ENCODE peak calls at places on chromosomes 4 and X, in six cellular contexts. K, E, F, U, H and P are unnamed samples.

GRCh38 chrX:69562904-69563568 is 52.9 kb upstream of the EDA start:
- DNase-seq in K (no peak), E (no peak), F (peak), U (no peak), H (no peak), P (no peak)

GRCh38 chrX:134760671-134761070 is 102.4 kb upstream of the PLAC1 start:
- DNase-seq in K (no peak), E (no peak), F (no peak), U (no peak), H (no peak), P (no peak)

GRCh38 chrX:55389376-55389775 is 62.6 kb upstream of the MAGEH1 start:
- DNase-seq in K (no peak), E (no peak), F (no peak), U (no peak), H (no peak), P (no peak)

GRCh38 chr4:7195546-7196282 is 3.4 kb downstream of the SORCS2 start:
- DNase-seq in K (no peak), E (peak), F (no peak), U (no peak), H (no peak), P (no peak)

GRCh38 chr4:3464911-3465697 is 2.0 kb downstream of the DOK7 start:
- DNase-seq in K (no peak), E (no peak), F (no peak), U (no peak), H (no peak), P (no peak)

GRCh38 chrX:11913001-11913400 is 155.0 kb downstream of the MSL3 start:
- DNase-seq in K (no peak), E (no peak), F (peak), U (no peak), H (no peak), P (no peak)

GRCh38 chr4:170008376-170008775 is 17.8 kb downstream of the MFAP3L start:
- DNase-seq in K (no peak), E (no peak), F (no peak), U (peak), H (no peak), P (no peak)

GRCh38 chr4:2356123-2357069 is 62.0 kb downstream of the ZFYVE28 start:
- DNase-seq in K (no peak), E (no peak), F (no peak), U (no peak), H (no peak), P (no peak)

GRCh38 chr4:141074098-141074878 is 59.0 kb downstream of the RNF150 start:
- DNase-seq in K (no peak), E (no peak), F (no peak), U (no peak), H (peak), P (no peak)

GRCh38 chr4:88163286-88163685 is 4.8 kb upstream of the ABCG2 start:
- DNase-seq in K (no peak), E (no peak), F (no peak), U (no peak), H (no peak), P (peak)

GRCh38 chr4:8105303-8106100 is 53.1 kb downstream of the ABLIM2 start:
- DNase-seq in K (no peak), E (no peak), F (no peak), U (no peak), H (no peak), P (no peak)

GRCh38 chr4:82145850-82146249 is 227.9 kb downstream of the HNRNPD start:
- DNase-seq in K (no peak), E (no peak), F (no peak), U (no peak), H (no peak), P (no peak)

GRCh38 chr4:89681219-89681618 is 155.7 kb downstream of the SNCA start:
- DNase-seq in K (no peak), E (peak), F (peak), U (peak), H (peak), P (peak)

GRCh38 chrX:2650037-2650436 is 41.1 kb upstream of the CD99 start:
- DNase-seq in K (no peak), E (no peak), F (no peak), U (no peak), H (no peak), P (no peak)

GRCh38 chr4:139015948-139016451 is 419 bp downstream of the NOCT start:
- DNase-seq in K (peak), E (no peak), F (peak), U (no peak), H (peak), P (no peak)

GRCh38 chr4:6230827-6231662 is 30.7 kb upstream of the JAKMIP1 start:
- DNase-seq in K (no peak), E (peak), F (no peak), U (no peak), H (no peak), P (no peak)

GRCh38 chr4:970046-970745 is 3.2 kb downstream of the DGKQ start:
- DNase-seq in K (no peak), E (no peak), F (peak), U (no peak), H (no peak), P (no peak)

GRCh38 chrX:43176686-43177085 is 398.7 kb upstream of the PPP1R2C start:
- DNase-seq in K (no peak), E (no peak), F (no peak), U (no peak), H (no peak), P (no peak)

GRCh38 chr4:37243722-37244582 is 591 bp upstream of the NWD2 start:
- DNase-seq in K (no peak), E (peak), F (peak), U (peak), H (peak), P (peak)

GRCh38 chrX:19609541-19609940 is 94.2 kb upstream of the MAP3K15 start:
- DNase-seq in K (no peak), E (no peak), F (no peak), U (no peak), H (no peak), P (no peak)

GRCh38 chrX:19599253-19599652 is 83.9 kb upstream of the MAP3K15 start:
- DNase-seq in K (no peak), E (no peak), F (no peak), U (no peak), H (no peak), P (no peak)

GRCh38 chrX:19602866-19603620 is 87.7 kb upstream of the MAP3K15 start:
- DNase-seq in K (peak), E (no peak), F (peak), U (no peak), H (peak), P (no peak)

DNA sequence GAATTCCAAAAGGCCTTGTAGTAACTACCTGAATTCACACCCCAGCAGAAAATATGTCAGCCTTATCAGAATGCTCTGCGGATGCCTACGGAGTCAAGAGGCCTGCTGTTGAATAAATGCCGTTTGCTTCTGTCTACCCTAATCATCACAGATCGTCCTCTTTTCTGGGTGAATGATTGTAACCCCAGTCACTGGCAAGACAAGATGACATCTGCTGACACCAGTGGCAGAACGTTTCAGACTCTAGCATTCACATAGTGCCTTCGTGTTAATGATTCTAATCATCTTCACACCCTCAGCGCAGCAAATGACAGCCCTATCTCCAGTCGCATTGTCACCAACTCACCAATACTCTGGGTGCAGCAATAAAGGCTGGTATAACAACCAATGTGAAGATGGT is 89.1 kb upstream of the MAP3K15 start:
- DNase-seq in K (no peak), E (no peak), F (peak), U (no peak), H (no peak), P (no peak)
- H2BK15ac ChIP-seq in K (no peak), E (no peak), F (no peak), U (no peak), H (no peak), P (no peak)

GRCh38 chr4:184950926-184951325 is 67.4 kb upstream of the HELT start:
- DNase-seq in K (no peak), E (no peak), F (no peak), U (no peak), H (no peak), P (no peak)

GRCh38 chr4:184951668-184952160 is 66.6 kb upstream of the HELT start:
- DNase-seq in K (no peak), E (no peak), F (no peak), U (no peak), H (no peak), P (no peak)

GRCh38 chr4:184953971-184954370 is 64.3 kb upstream of the HELT start:
- DNase-seq in K (no peak), E (no peak), F (no peak), U (no peak), H (no peak), P (no peak)

GRCh38 chr4:184953421-184953820 is 64.9 kb upstream of the HELT start:
- DNase-seq in K (no peak), E (no peak), F (no peak), U (no peak), H (no peak), P (no peak)

DNA sequence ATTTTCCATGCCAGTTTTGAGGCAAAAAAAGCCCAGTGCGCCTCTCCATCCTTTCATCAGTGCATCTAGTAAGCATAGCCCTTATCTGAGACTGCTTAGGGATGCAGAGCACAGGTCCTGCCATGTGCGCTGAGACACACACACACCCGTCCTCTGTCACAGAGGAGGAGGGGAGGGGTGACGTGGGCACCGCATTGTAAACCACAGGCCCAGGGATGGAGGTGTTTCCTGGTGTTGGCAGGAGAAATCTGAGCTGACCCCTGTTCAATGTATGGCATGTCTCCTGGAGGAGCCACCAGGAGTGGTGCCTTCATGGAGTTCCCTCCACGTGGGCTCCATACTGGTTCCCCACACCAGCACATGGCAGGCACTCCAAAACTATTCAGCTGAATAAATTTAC is 65.8 kb upstream of the HELT start:
- DNase-seq in K (no peak), E (no peak), F (no peak), U (no peak), H (no peak), P (no peak)
- H3K23ac ChIP-seq in K (no peak), E (no peak), F (no peak), U (no peak), H (no peak), P (no peak)

GRCh38 chr4:145511913-145512522 is 30.4 kb downstream of the SMAD1 start:
- DNase-seq in K (peak), E (no peak), F (peak), U (no peak), H (peak), P (no peak)
- H2BK15ac ChIP-seq in K (no peak), E (no peak), F (no peak), U (no peak), H (no peak), P (no peak)

GRCh38 chrX:24435038-24435437 is 30.0 kb upstream of the PDK3 start:
- DNase-seq in K (no peak), E (no peak), F (no peak), U (no peak), H (no peak), P (no peak)
- H3K23ac ChIP-seq in K (no peak), E (no peak), F (no peak), U (no peak), H (no peak), P (no peak)

GRCh38 chrX:1390621-1391369 is 1.1 kb downstream of the SLC25A6 start:
- DNase-seq in K (no peak), E (no peak), F (no peak), U (no peak), H (no peak), P (no peak)
- H2BK15ac ChIP-seq in K (no peak), E (no peak), F (no peak), U (no peak), H (no peak), P (no peak)

DNA sequence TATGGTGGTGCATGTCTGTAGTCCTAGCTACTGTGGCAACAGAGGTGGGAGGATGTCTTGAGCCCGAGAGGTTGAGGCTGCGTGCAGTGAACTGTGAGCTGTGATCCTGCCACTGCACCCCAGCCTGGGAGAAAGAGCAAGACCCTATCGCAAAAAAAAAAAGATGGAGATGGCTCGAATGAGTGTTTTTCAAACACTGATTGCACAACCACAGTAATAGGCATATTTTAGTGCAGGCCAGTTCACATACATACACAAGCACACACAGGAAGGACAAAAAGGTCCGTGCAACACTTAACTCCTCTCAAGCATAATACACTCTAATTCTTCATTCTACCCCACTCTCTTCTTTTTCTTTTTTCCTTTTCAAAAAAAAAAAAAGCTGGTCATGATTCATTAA is 5.1 kb downstream of the EFHC2 start:
- DNase-seq in K (no peak), E (no peak), F (no peak), U (no peak), H (no peak), P (no peak)
- H3K23ac ChIP-seq in K (no peak), E (no peak), F (no peak), U (no peak), H (no peak), P (no peak)